ENCODE peak calls at places on chromosomes 4 and X, in five cellular contexts. One of them, this sample, is unnamed.

GRCh38 chrX:40107291-40108083 is 9.7 kb upstream of the BCOR start:
- DNase-seq in SW480: peak
- DNase-seq in left lung: peak
- DNase-seq in MV-4-11: no peak
- DNase-seq in lung: no peak
- DNase-seq in this sample: peak

GRCh38 chrX:19774905-19775304 is 112.5 kb downstream of the SH3KBP1 start:
- DNase-seq in SW480: no peak
- DNase-seq in left lung: no peak
- DNase-seq in lung: no peak
- DNase-seq in MV-4-11: no peak
- DNase-seq in this sample: no peak

GRCh38 chr4:85901500-85901899 is 426.6 kb downstream of the ARHGAP24 start:
- DNase-seq in left lung: no peak
- DNase-seq in MV-4-11: no peak
- DNase-seq in SW480: no peak
- DNase-seq in lung: no peak
- DNase-seq in this sample: no peak

GRCh38 chr4:167897116-167897515 is 195.2 kb upstream of the ANXA10 start:
- DNase-seq in left lung: no peak
- DNase-seq in SW480: peak
- DNase-seq in MV-4-11: no peak
- DNase-seq in lung: no peak
- DNase-seq in this sample: no peak

GRCh38 chrX:16167181-16167580 is at the start of gene MAGEB17:
- DNase-seq in MV-4-11: no peak
- DNase-seq in lung: no peak
- DNase-seq in SW480: no peak
- DNase-seq in left lung: no peak
- DNase-seq in this sample: no peak

GRCh38 chr4:107330915-107331314 is 294.8 kb upstream of the DKK2 start:
- DNase-seq in MV-4-11: no peak
- DNase-seq in left lung: no peak
- DNase-seq in SW480: no peak
- DNase-seq in lung: no peak
- DNase-seq in this sample: no peak

GRCh38 chrX:13764765-13765164 is 30.2 kb downstream of the OFD1 start:
- DNase-seq in lung: no peak
- DNase-seq in SW480: no peak
- DNase-seq in left lung: no peak
- DNase-seq in MV-4-11: no peak
- DNase-seq in this sample: peak

GRCh38 chr4:148444296-148445070 is 2.3 kb upstream of the NR3C2 start:
- DNase-seq in MV-4-11: no peak
- DNase-seq in left lung: no peak
- DNase-seq in SW480: no peak
- DNase-seq in lung: no peak
- DNase-seq in this sample: no peak

GRCh38 chrX:124239911-124240310 is 92.5 kb upstream of the TEX13D start:
- DNase-seq in lung: no peak
- DNase-seq in MV-4-11: no peak
- DNase-seq in left lung: no peak
- DNase-seq in SW480: no peak
- DNase-seq in this sample: no peak

GRCh38 chrX:28979876-28980275 is 392.6 kb downstream of the IL1RAPL1 start:
- DNase-seq in left lung: no peak
- DNase-seq in SW480: peak
- DNase-seq in lung: no peak
- DNase-seq in MV-4-11: no peak
- DNase-seq in this sample: no peak

GRCh38 chrX:10086683-10087082 is 70.1 kb upstream of the CLCN4 start:
- DNase-seq in SW480: no peak
- DNase-seq in MV-4-11: no peak
- DNase-seq in lung: no peak
- DNase-seq in left lung: no peak
- DNase-seq in this sample: no peak

GRCh38 chr4:184459413-184459812 is 14.9 kb downstream of the IRF2 start:
- DNase-seq in MV-4-11: peak
- DNase-seq in left lung: no peak
- DNase-seq in lung: no peak
- DNase-seq in SW480: no peak
- DNase-seq in this sample: no peak

GRCh38 chr4:58075724-58076123 is 965.5 kb upstream of the IGFBP7 start:
- DNase-seq in left lung: no peak
- DNase-seq in SW480: no peak
- DNase-seq in MV-4-11: no peak
- DNase-seq in lung: no peak
- DNase-seq in this sample: no peak

GRCh38 chrX:108285361-108285760 is 152.9 kb downstream of the COL4A6 start:
- DNase-seq in lung: no peak
- DNase-seq in MV-4-11: no peak
- DNase-seq in SW480: no peak
- DNase-seq in left lung: no peak
- DNase-seq in this sample: no peak

GRCh38 chr4:164446516-164446915 is 307.4 kb upstream of the SMIM31 start:
- DNase-seq in SW480: no peak
- DNase-seq in MV-4-11: no peak
- DNase-seq in left lung: no peak
- DNase-seq in lung: no peak
- DNase-seq in this sample: no peak

GRCh38 chr4:25007608-25008007 is 23.1 kb downstream of the LGI2 start:
- DNase-seq in lung: no peak
- DNase-seq in SW480: no peak
- DNase-seq in left lung: no peak
- DNase-seq in MV-4-11: peak
- DNase-seq in this sample: no peak

GRCh38 chr4:119652978-119653377 is 24.4 kb upstream of the PDE5A start:
- DNase-seq in lung: no peak
- DNase-seq in SW480: no peak
- DNase-seq in MV-4-11: no peak
- DNase-seq in left lung: no peak
- DNase-seq in this sample: no peak

GRCh38 chrX:50579955-50580354 is 109.3 kb upstream of the DGKK start:
- DNase-seq in lung: peak
- DNase-seq in left lung: no peak
- DNase-seq in SW480: peak
- DNase-seq in MV-4-11: peak
- DNase-seq in this sample: no peak

GRCh38 chr4:25913056-25913850 is 767 bp upstream of the SMIM20 start:
- DNase-seq in SW480: no peak
- DNase-seq in left lung: peak
- DNase-seq in lung: peak
- DNase-seq in MV-4-11: peak
- DNase-seq in this sample: no peak

GRCh38 chr4:128525939-128526630 is 238.5 kb upstream of the PGRMC2 start:
- DNase-seq in left lung: no peak
- DNase-seq in lung: no peak
- DNase-seq in SW480: no peak
- DNase-seq in MV-4-11: no peak
- DNase-seq in this sample: no peak

GRCh38 chr4:10015140-10015753 is 6.0 kb downstream of the SLC2A9 start:
- DNase-seq in lung: peak
- DNase-seq in MV-4-11: peak
- DNase-seq in SW480: peak
- DNase-seq in left lung: no peak
- DNase-seq in this sample: no peak